ENCODE peak calls at places on chromosomes 5 and 9, in nine cellular contexts. One of them, this sample, is unnamed.

GRCh38 chr5:103847060-103847459 is 284.5 kb upstream of the NUDT12 start:
- DNase-seq in cardiac fibroblast: no peak
- DNase-seq in bronchial epithelial cell: peak; percentile 80
- DNase-seq in anterior cingulate cortex: no peak
- DNase-seq in head of caudate nucleus: no peak
- DNase-seq in stimulated activated CD4-positive, alpha-beta T cell treated with anti-CD3 and anti-CD28 coated beads, Interleukin-1b, Interleukin-23, amount 100 ng/mL, for 24 hours: no peak
- DNase-seq in ELR: peak; percentile 83
- DNase-seq in CD14-positive monocyte: no peak
- DNase-seq in activated T-helper 9 cell treated with anti-CD3 and anti-CD28 coated beads, Interleukin-2, amount 50 U/mL, for 16 hours: no peak
- DNase-seq in this sample: peak; percentile 61

GRCh38 chr5:179762079-179762780 is 29.6 kb downstream of the MAML1 start:
- DNase-seq in head of caudate nucleus: peak; percentile 28
- DNase-seq in cardiac fibroblast: peak; percentile 26
- DNase-seq in stimulated activated CD4-positive, alpha-beta T cell treated with anti-CD3 and anti-CD28 coated beads, Interleukin-1b, Interleukin-23, amount 100 ng/mL, for 24 hours: no peak
- DNase-seq in ELR: peak; percentile 42
- DNase-seq in bronchial epithelial cell: no peak
- DNase-seq in CD14-positive monocyte: peak; percentile 54
- DNase-seq in anterior cingulate cortex: no peak
- DNase-seq in activated T-helper 9 cell treated with anti-CD3 and anti-CD28 coated beads, Interleukin-2, amount 50 U/mL, for 16 hours: no peak
- DNase-seq in this sample: peak; percentile 38

GRCh38 chr5:145293716-145294115 is 541.4 kb downstream of the PRELID2 start:
- DNase-seq in stimulated activated CD4-positive, alpha-beta T cell treated with anti-CD3 and anti-CD28 coated beads, Interleukin-1b, Interleukin-23, amount 100 ng/mL, for 24 hours: no peak
- DNase-seq in CD14-positive monocyte: no peak
- DNase-seq in cardiac fibroblast: no peak
- DNase-seq in head of caudate nucleus: no peak
- DNase-seq in bronchial epithelial cell: peak; percentile 67
- DNase-seq in anterior cingulate cortex: no peak
- DNase-seq in ELR: no peak
- DNase-seq in activated T-helper 9 cell treated with anti-CD3 and anti-CD28 coated beads, Interleukin-2, amount 50 U/mL, for 16 hours: no peak
- DNase-seq in this sample: peak; percentile 68

GRCh38 chr5:94503677-94504076 is 114.7 kb downstream of the KIAA0825 start:
- DNase-seq in head of caudate nucleus: no peak
- DNase-seq in anterior cingulate cortex: no peak
- DNase-seq in cardiac fibroblast: no peak
- DNase-seq in activated T-helper 9 cell treated with anti-CD3 and anti-CD28 coated beads, Interleukin-2, amount 50 U/mL, for 16 hours: no peak
- DNase-seq in stimulated activated CD4-positive, alpha-beta T cell treated with anti-CD3 and anti-CD28 coated beads, Interleukin-1b, Interleukin-23, amount 100 ng/mL, for 24 hours: no peak
- DNase-seq in CD14-positive monocyte: no peak
- DNase-seq in bronchial epithelial cell: no peak
- DNase-seq in ELR: no peak
- DNase-seq in this sample: no peak

GRCh38 chr5:159877087-159877486 is 39.2 kb upstream of the ADRA1B start:
- DNase-seq in cardiac fibroblast: no peak
- DNase-seq in CD14-positive monocyte: no peak
- DNase-seq in anterior cingulate cortex: no peak
- DNase-seq in stimulated activated CD4-positive, alpha-beta T cell treated with anti-CD3 and anti-CD28 coated beads, Interleukin-1b, Interleukin-23, amount 100 ng/mL, for 24 hours: no peak
- DNase-seq in activated T-helper 9 cell treated with anti-CD3 and anti-CD28 coated beads, Interleukin-2, amount 50 U/mL, for 16 hours: no peak
- DNase-seq in head of caudate nucleus: peak; percentile 35
- DNase-seq in ELR: no peak
- DNase-seq in bronchial epithelial cell: no peak
- DNase-seq in this sample: no peak

GRCh38 chr9:108444400-108445358 is 411.1 kb downstream of the ACTL7B start:
- DNase-seq in head of caudate nucleus: no peak
- DNase-seq in activated T-helper 9 cell treated with anti-CD3 and anti-CD28 coated beads, Interleukin-2, amount 50 U/mL, for 16 hours: no peak
- DNase-seq in bronchial epithelial cell: peak; percentile 97
- DNase-seq in CD14-positive monocyte: no peak
- DNase-seq in anterior cingulate cortex: no peak
- DNase-seq in ELR: peak; percentile 98
- DNase-seq in cardiac fibroblast: peak; percentile 86
- DNase-seq in stimulated activated CD4-positive, alpha-beta T cell treated with anti-CD3 and anti-CD28 coated beads, Interleukin-1b, Interleukin-23, amount 100 ng/mL, for 24 hours: no peak
- DNase-seq in this sample: peak; percentile 96

GRCh38 chr9:33162721-33163311 is 4.3 kb downstream of the B4GALT1 start:
- DNase-seq in stimulated activated CD4-positive, alpha-beta T cell treated with anti-CD3 and anti-CD28 coated beads, Interleukin-1b, Interleukin-23, amount 100 ng/mL, for 24 hours: no peak
- DNase-seq in ELR: peak; percentile 62
- DNase-seq in cardiac fibroblast: peak; percentile 93
- DNase-seq in activated T-helper 9 cell treated with anti-CD3 and anti-CD28 coated beads, Interleukin-2, amount 50 U/mL, for 16 hours: no peak
- DNase-seq in CD14-positive monocyte: no peak
- DNase-seq in bronchial epithelial cell: peak; percentile 90
- DNase-seq in head of caudate nucleus: no peak
- DNase-seq in anterior cingulate cortex: no peak
- DNase-seq in this sample: peak; percentile 87

GRCh38 chr5:148776780-148777179 is 49.6 kb upstream of the ADRB2 start:
- DNase-seq in anterior cingulate cortex: no peak
- DNase-seq in ELR: peak; percentile 91
- DNase-seq in stimulated activated CD4-positive, alpha-beta T cell treated with anti-CD3 and anti-CD28 coated beads, Interleukin-1b, Interleukin-23, amount 100 ng/mL, for 24 hours: no peak
- DNase-seq in CD14-positive monocyte: peak; percentile 57
- DNase-seq in cardiac fibroblast: peak; percentile 34
- DNase-seq in bronchial epithelial cell: peak; percentile 97
- DNase-seq in activated T-helper 9 cell treated with anti-CD3 and anti-CD28 coated beads, Interleukin-2, amount 50 U/mL, for 16 hours: peak; percentile 9
- DNase-seq in head of caudate nucleus: no peak
- DNase-seq in this sample: peak; percentile 98

GRCh38 chr5:71783891-71784290 is 64.8 kb downstream of the CARTPT start:
- DNase-seq in ELR: no peak
- DNase-seq in activated T-helper 9 cell treated with anti-CD3 and anti-CD28 coated beads, Interleukin-2, amount 50 U/mL, for 16 hours: no peak
- DNase-seq in anterior cingulate cortex: no peak
- DNase-seq in CD14-positive monocyte: no peak
- DNase-seq in head of caudate nucleus: no peak
- DNase-seq in stimulated activated CD4-positive, alpha-beta T cell treated with anti-CD3 and anti-CD28 coated beads, Interleukin-1b, Interleukin-23, amount 100 ng/mL, for 24 hours: no peak
- DNase-seq in bronchial epithelial cell: no peak
- DNase-seq in cardiac fibroblast: no peak
- DNase-seq in this sample: peak; percentile 18

GRCh38 chr5:112189328-112189840 is 229.7 kb downstream of the EPB41L4A start:
- DNase-seq in cardiac fibroblast: no peak
- DNase-seq in activated T-helper 9 cell treated with anti-CD3 and anti-CD28 coated beads, Interleukin-2, amount 50 U/mL, for 16 hours: no peak
- DNase-seq in anterior cingulate cortex: no peak
- DNase-seq in stimulated activated CD4-positive, alpha-beta T cell treated with anti-CD3 and anti-CD28 coated beads, Interleukin-1b, Interleukin-23, amount 100 ng/mL, for 24 hours: no peak
- DNase-seq in CD14-positive monocyte: no peak
- DNase-seq in head of caudate nucleus: no peak
- DNase-seq in bronchial epithelial cell: no peak
- DNase-seq in ELR: no peak
- DNase-seq in this sample: no peak

GRCh38 chr9:20356392-20357206 is 265.7 kb downstream of the MLLT3 start:
- DNase-seq in head of caudate nucleus: peak; percentile 69
- DNase-seq in bronchial epithelial cell: peak; percentile 80
- DNase-seq in stimulated activated CD4-positive, alpha-beta T cell treated with anti-CD3 and anti-CD28 coated beads, Interleukin-1b, Interleukin-23, amount 100 ng/mL, for 24 hours: peak; percentile 10
- DNase-seq in ELR: peak; percentile 84
- DNase-seq in anterior cingulate cortex: peak; percentile 65
- DNase-seq in CD14-positive monocyte: no peak
- DNase-seq in activated T-helper 9 cell treated with anti-CD3 and anti-CD28 coated beads, Interleukin-2, amount 50 U/mL, for 16 hours: peak; percentile 1
- DNase-seq in cardiac fibroblast: peak; percentile 91
- DNase-seq in this sample: peak; percentile 88

GRCh38 chr5:14900661-14901461 is 29.3 kb upstream of the ANKH start:
- DNase-seq in anterior cingulate cortex: no peak
- DNase-seq in CD14-positive monocyte: no peak
- DNase-seq in cardiac fibroblast: peak; percentile 82
- DNase-seq in head of caudate nucleus: no peak
- DNase-seq in stimulated activated CD4-positive, alpha-beta T cell treated with anti-CD3 and anti-CD28 coated beads, Interleukin-1b, Interleukin-23, amount 100 ng/mL, for 24 hours: no peak
- DNase-seq in bronchial epithelial cell: peak; percentile 71
- DNase-seq in activated T-helper 9 cell treated with anti-CD3 and anti-CD28 coated beads, Interleukin-2, amount 50 U/mL, for 16 hours: no peak
- DNase-seq in ELR: no peak
- DNase-seq in this sample: peak; percentile 17

GRCh38 chr5:71533142-71533541 is 54.0 kb upstream of the MCCC2 start:
- DNase-seq in anterior cingulate cortex: no peak
- DNase-seq in bronchial epithelial cell: peak; percentile 5
- DNase-seq in ELR: peak; percentile 13
- DNase-seq in cardiac fibroblast: peak; percentile 58
- DNase-seq in head of caudate nucleus: no peak
- DNase-seq in stimulated activated CD4-positive, alpha-beta T cell treated with anti-CD3 and anti-CD28 coated beads, Interleukin-1b, Interleukin-23, amount 100 ng/mL, for 24 hours: no peak
- DNase-seq in CD14-positive monocyte: no peak
- DNase-seq in activated T-helper 9 cell treated with anti-CD3 and anti-CD28 coated beads, Interleukin-2, amount 50 U/mL, for 16 hours: no peak
- DNase-seq in this sample: no peak

GRCh38 chr5:142883025-142883424 is 112.8 kb downstream of the ARHGAP26 start:
- DNase-seq in bronchial epithelial cell: no peak
- DNase-seq in activated T-helper 9 cell treated with anti-CD3 and anti-CD28 coated beads, Interleukin-2, amount 50 U/mL, for 16 hours: no peak
- DNase-seq in ELR: peak; percentile 24
- DNase-seq in cardiac fibroblast: peak; percentile 74
- DNase-seq in CD14-positive monocyte: no peak
- DNase-seq in stimulated activated CD4-positive, alpha-beta T cell treated with anti-CD3 and anti-CD28 coated beads, Interleukin-1b, Interleukin-23, amount 100 ng/mL, for 24 hours: no peak
- DNase-seq in head of caudate nucleus: no peak
- DNase-seq in anterior cingulate cortex: no peak
- DNase-seq in this sample: no peak

GRCh38 chr5:124866355-124867063 is 120.1 kb upstream of the ZNF608 start:
- DNase-seq in CD14-positive monocyte: no peak
- DNase-seq in bronchial epithelial cell: peak; percentile 72
- DNase-seq in ELR: no peak
- DNase-seq in cardiac fibroblast: no peak
- DNase-seq in anterior cingulate cortex: no peak
- DNase-seq in activated T-helper 9 cell treated with anti-CD3 and anti-CD28 coated beads, Interleukin-2, amount 50 U/mL, for 16 hours: no peak
- DNase-seq in head of caudate nucleus: no peak
- DNase-seq in stimulated activated CD4-positive, alpha-beta T cell treated with anti-CD3 and anti-CD28 coated beads, Interleukin-1b, Interleukin-23, amount 100 ng/mL, for 24 hours: no peak
- DNase-seq in this sample: no peak

GRCh38 chr9:4420351-4420750 is 69.9 kb upstream of the SLC1A1 start:
- DNase-seq in head of caudate nucleus: no peak
- DNase-seq in CD14-positive monocyte: no peak
- DNase-seq in stimulated activated CD4-positive, alpha-beta T cell treated with anti-CD3 and anti-CD28 coated beads, Interleukin-1b, Interleukin-23, amount 100 ng/mL, for 24 hours: no peak
- DNase-seq in ELR: no peak
- DNase-seq in cardiac fibroblast: no peak
- DNase-seq in anterior cingulate cortex: no peak
- DNase-seq in bronchial epithelial cell: peak; percentile 26
- DNase-seq in activated T-helper 9 cell treated with anti-CD3 and anti-CD28 coated beads, Interleukin-2, amount 50 U/mL, for 16 hours: no peak
- DNase-seq in this sample: peak; percentile 32

GRCh38 chr5:138752951-138753793 is at the start of gene CTNNA1:
- DNase-seq in anterior cingulate cortex: peak; percentile 70
- DNase-seq in stimulated activated CD4-positive, alpha-beta T cell treated with anti-CD3 and anti-CD28 coated beads, Interleukin-1b, Interleukin-23, amount 100 ng/mL, for 24 hours: peak; percentile 39
- DNase-seq in head of caudate nucleus: peak; percentile 78
- DNase-seq in bronchial epithelial cell: peak; percentile 61
- DNase-seq in ELR: peak; percentile 82
- DNase-seq in cardiac fibroblast: peak; percentile 78
- DNase-seq in CD14-positive monocyte: peak; percentile 48
- DNase-seq in activated T-helper 9 cell treated with anti-CD3 and anti-CD28 coated beads, Interleukin-2, amount 50 U/mL, for 16 hours: peak; percentile 40
- DNase-seq in this sample: peak; percentile 85

GRCh38 chr9:90927496-90927895 is 125.9 kb downstream of the SYK start:
- DNase-seq in anterior cingulate cortex: no peak
- DNase-seq in cardiac fibroblast: no peak
- DNase-seq in ELR: no peak
- DNase-seq in stimulated activated CD4-positive, alpha-beta T cell treated with anti-CD3 and anti-CD28 coated beads, Interleukin-1b, Interleukin-23, amount 100 ng/mL, for 24 hours: no peak
- DNase-seq in head of caudate nucleus: no peak
- DNase-seq in CD14-positive monocyte: peak; percentile 8
- DNase-seq in bronchial epithelial cell: peak; percentile 84
- DNase-seq in activated T-helper 9 cell treated with anti-CD3 and anti-CD28 coated beads, Interleukin-2, amount 50 U/mL, for 16 hours: no peak
- DNase-seq in this sample: peak; percentile 87

GRCh38 chr9:16784002-16784401 is 86.5 kb downstream of the BNC2 start:
- DNase-seq in bronchial epithelial cell: no peak
- DNase-seq in CD14-positive monocyte: no peak
- DNase-seq in stimulated activated CD4-positive, alpha-beta T cell treated with anti-CD3 and anti-CD28 coated beads, Interleukin-1b, Interleukin-23, amount 100 ng/mL, for 24 hours: no peak
- DNase-seq in head of caudate nucleus: no peak
- DNase-seq in ELR: no peak
- DNase-seq in anterior cingulate cortex: no peak
- DNase-seq in activated T-helper 9 cell treated with anti-CD3 and anti-CD28 coated beads, Interleukin-2, amount 50 U/mL, for 16 hours: no peak
- DNase-seq in cardiac fibroblast: no peak
- DNase-seq in this sample: no peak

GRCh38 chr9:83955985-83956287 is 24.1 kb downstream of the HNRNPK start:
- DNase-seq in ELR: peak; percentile 30
- DNase-seq in activated T-helper 9 cell treated with anti-CD3 and anti-CD28 coated beads, Interleukin-2, amount 50 U/mL, for 16 hours: no peak
- DNase-seq in anterior cingulate cortex: no peak
- DNase-seq in bronchial epithelial cell: no peak
- DNase-seq in CD14-positive monocyte: peak; percentile 72
- DNase-seq in cardiac fibroblast: no peak
- DNase-seq in head of caudate nucleus: no peak
- DNase-seq in stimulated activated CD4-positive, alpha-beta T cell treated with anti-CD3 and anti-CD28 coated beads, Interleukin-1b, Interleukin-23, amount 100 ng/mL, for 24 hours: no peak
- DNase-seq in this sample: no peak

GRCh38 chr9:92658611-92659010 is 11.3 kb downstream of the IPPK start:
- DNase-seq in ELR: no peak
- DNase-seq in head of caudate nucleus: no peak
- DNase-seq in CD14-positive monocyte: no peak
- DNase-seq in stimulated activated CD4-positive, alpha-beta T cell treated with anti-CD3 and anti-CD28 coated beads, Interleukin-1b, Interleukin-23, amount 100 ng/mL, for 24 hours: no peak
- DNase-seq in cardiac fibroblast: no peak
- DNase-seq in activated T-helper 9 cell treated with anti-CD3 and anti-CD28 coated beads, Interleukin-2, amount 50 U/mL, for 16 hours: no peak
- DNase-seq in anterior cingulate cortex: no peak
- DNase-seq in bronchial epithelial cell: no peak
- DNase-seq in this sample: no peak

GRCh38 chr9:117826837-117827236 is 122.6 kb downstream of the TLR4 start:
- DNase-seq in activated T-helper 9 cell treated with anti-CD3 and anti-CD28 coated beads, Interleukin-2, amount 50 U/mL, for 16 hours: no peak
- DNase-seq in head of caudate nucleus: no peak
- DNase-seq in cardiac fibroblast: no peak
- DNase-seq in CD14-positive monocyte: peak; percentile 46
- DNase-seq in anterior cingulate cortex: no peak
- DNase-seq in bronchial epithelial cell: no peak
- DNase-seq in stimulated activated CD4-positive, alpha-beta T cell treated with anti-CD3 and anti-CD28 coated beads, Interleukin-1b, Interleukin-23, amount 100 ng/mL, for 24 hours: no peak
- DNase-seq in ELR: no peak
- DNase-seq in this sample: no peak

GRCh38 chr9:71955300-71955915 is 44.0 kb downstream of the C9orf85 start:
- DNase-seq in anterior cingulate cortex: no peak
- DNase-seq in ELR: no peak
- DNase-seq in CD14-positive monocyte: no peak
- DNase-seq in cardiac fibroblast: no peak
- DNase-seq in stimulated activated CD4-positive, alpha-beta T cell treated with anti-CD3 and anti-CD28 coated beads, Interleukin-1b, Interleukin-23, amount 100 ng/mL, for 24 hours: no peak
- DNase-seq in head of caudate nucleus: no peak
- DNase-seq in bronchial epithelial cell: no peak
- DNase-seq in activated T-helper 9 cell treated with anti-CD3 and anti-CD28 coated beads, Interleukin-2, amount 50 U/mL, for 16 hours: no peak
- DNase-seq in this sample: no peak

GRCh38 chr9:33133186-33133585 is 34.0 kb downstream of the B4GALT1 start:
- DNase-seq in stimulated activated CD4-positive, alpha-beta T cell treated with anti-CD3 and anti-CD28 coated beads, Interleukin-1b, Interleukin-23, amount 100 ng/mL, for 24 hours: no peak
- DNase-seq in CD14-positive monocyte: no peak
- DNase-seq in head of caudate nucleus: no peak
- DNase-seq in ELR: no peak
- DNase-seq in anterior cingulate cortex: no peak
- DNase-seq in activated T-helper 9 cell treated with anti-CD3 and anti-CD28 coated beads, Interleukin-2, amount 50 U/mL, for 16 hours: no peak
- DNase-seq in cardiac fibroblast: no peak
- DNase-seq in bronchial epithelial cell: no peak
- DNase-seq in this sample: peak; percentile 47

GRCh38 chr9:33840381-33840780 is 23.4 kb downstream of the UBE2R2 start:
- DNase-seq in cardiac fibroblast: no peak
- DNase-seq in head of caudate nucleus: no peak
- DNase-seq in activated T-helper 9 cell treated with anti-CD3 and anti-CD28 coated beads, Interleukin-2, amount 50 U/mL, for 16 hours: no peak
- DNase-seq in bronchial epithelial cell: no peak
- DNase-seq in stimulated activated CD4-positive, alpha-beta T cell treated with anti-CD3 and anti-CD28 coated beads, Interleukin-1b, Interleukin-23, amount 100 ng/mL, for 24 hours: no peak
- DNase-seq in ELR: no peak
- DNase-seq in CD14-positive monocyte: no peak
- DNase-seq in anterior cingulate cortex: no peak
- DNase-seq in this sample: no peak

GRCh38 chr9:134556531-134557068 is 85.0 kb upstream of the COL5A1 start:
- DNase-seq in head of caudate nucleus: peak; percentile 4
- DNase-seq in stimulated activated CD4-positive, alpha-beta T cell treated with anti-CD3 and anti-CD28 coated beads, Interleukin-1b, Interleukin-23, amount 100 ng/mL, for 24 hours: no peak
- DNase-seq in activated T-helper 9 cell treated with anti-CD3 and anti-CD28 coated beads, Interleukin-2, amount 50 U/mL, for 16 hours: no peak
- DNase-seq in ELR: no peak
- DNase-seq in anterior cingulate cortex: no peak
- DNase-seq in cardiac fibroblast: peak; percentile 74
- DNase-seq in CD14-positive monocyte: peak; percentile 5
- DNase-seq in bronchial epithelial cell: no peak
- DNase-seq in this sample: no peak

GRCh38 chr5:95822408-95823240 is at the start of gene GLRX:
- DNase-seq in CD14-positive monocyte: peak; percentile 54
- DNase-seq in head of caudate nucleus: peak; percentile 55
- DNase-seq in activated T-helper 9 cell treated with anti-CD3 and anti-CD28 coated beads, Interleukin-2, amount 50 U/mL, for 16 hours: no peak
- DNase-seq in stimulated activated CD4-positive, alpha-beta T cell treated with anti-CD3 and anti-CD28 coated beads, Interleukin-1b, Interleukin-23, amount 100 ng/mL, for 24 hours: no peak
- DNase-seq in ELR: peak; percentile 94
- DNase-seq in bronchial epithelial cell: peak; percentile 97
- DNase-seq in cardiac fibroblast: peak; percentile 92
- DNase-seq in anterior cingulate cortex: peak; percentile 78
- DNase-seq in this sample: peak; percentile 93

GRCh38 chr5:52491071-52491828 is 296.5 kb upstream of the ITGA1 start:
- DNase-seq in ELR: no peak
- DNase-seq in anterior cingulate cortex: no peak
- DNase-seq in stimulated activated CD4-positive, alpha-beta T cell treated with anti-CD3 and anti-CD28 coated beads, Interleukin-1b, Interleukin-23, amount 100 ng/mL, for 24 hours: no peak
- DNase-seq in CD14-positive monocyte: no peak
- DNase-seq in activated T-helper 9 cell treated with anti-CD3 and anti-CD28 coated beads, Interleukin-2, amount 50 U/mL, for 16 hours: no peak
- DNase-seq in head of caudate nucleus: no peak
- DNase-seq in bronchial epithelial cell: no peak
- DNase-seq in cardiac fibroblast: no peak
- DNase-seq in this sample: no peak

GRCh38 chr9:113508111-113508749 is 44.7 kb downstream of the RGS3 start:
- DNase-seq in CD14-positive monocyte: no peak
- DNase-seq in stimulated activated CD4-positive, alpha-beta T cell treated with anti-CD3 and anti-CD28 coated beads, Interleukin-1b, Interleukin-23, amount 100 ng/mL, for 24 hours: no peak
- DNase-seq in head of caudate nucleus: no peak
- DNase-seq in activated T-helper 9 cell treated with anti-CD3 and anti-CD28 coated beads, Interleukin-2, amount 50 U/mL, for 16 hours: no peak
- DNase-seq in cardiac fibroblast: peak; percentile 57
- DNase-seq in bronchial epithelial cell: no peak
- DNase-seq in anterior cingulate cortex: no peak
- DNase-seq in ELR: no peak
- DNase-seq in this sample: no peak

GRCh38 chr5:158013939-158014338 is 155.0 kb upstream of the CLINT1 start:
- DNase-seq in head of caudate nucleus: peak; percentile 25
- DNase-seq in ELR: peak; percentile 24
- DNase-seq in anterior cingulate cortex: no peak
- DNase-seq in bronchial epithelial cell: peak; percentile 26
- DNase-seq in CD14-positive monocyte: no peak
- DNase-seq in activated T-helper 9 cell treated with anti-CD3 and anti-CD28 coated beads, Interleukin-2, amount 50 U/mL, for 16 hours: no peak
- DNase-seq in stimulated activated CD4-positive, alpha-beta T cell treated with anti-CD3 and anti-CD28 coated beads, Interleukin-1b, Interleukin-23, amount 100 ng/mL, for 24 hours: no peak
- DNase-seq in cardiac fibroblast: peak; percentile 28
- DNase-seq in this sample: peak; percentile 64

GRCh38 chr9:20835364-20836286 is 151.6 kb downstream of the FOCAD start:
- DNase-seq in anterior cingulate cortex: no peak
- DNase-seq in ELR: peak; percentile 40
- DNase-seq in head of caudate nucleus: no peak
- DNase-seq in cardiac fibroblast: peak; percentile 41
- DNase-seq in bronchial epithelial cell: peak; percentile 69
- DNase-seq in stimulated activated CD4-positive, alpha-beta T cell treated with anti-CD3 and anti-CD28 coated beads, Interleukin-1b, Interleukin-23, amount 100 ng/mL, for 24 hours: no peak
- DNase-seq in CD14-positive monocyte: no peak
- DNase-seq in activated T-helper 9 cell treated with anti-CD3 and anti-CD28 coated beads, Interleukin-2, amount 50 U/mL, for 16 hours: no peak
- DNase-seq in this sample: peak; percentile 50